ENCODE peak calls at places on chromosomes 11 and 22, in seven cellular contexts. A is T-helper 2 cell; W is dermis microvascular lymphatic vessel endothelial cell; T is stimulated activated CD4-positive, alpha-beta T cell treated with anti-CD3 and anti-CD28 coated beads, Interleukin-2, amount 100 ng/mL, for 48 hours; J is activated T-cell treated with anti-CD3 and anti-CD28 coated beads, Interleukin-2, amount 50 U/mL, for 24 hours; H is RPMI8226; O is Daoy. Z is an unnamed sample.

GRCh38 chr11:94315664-94316063 is 11.3 kb downstream of the IZUMO1R start:
- DNase-seq in J (no peak), T (no peak), O (no peak), H (no peak), W (no peak), A (no peak), Z (no peak)

GRCh38 chr11:30992513-30992849 is 377.1 kb downstream of the DCDC1 start:
- DNase-seq in W (no peak), O (no peak), A (no peak), T (no peak), J (no peak), H (no peak), Z (no peak)

GRCh38 chr11:112882494-112883381 is 78.5 kb upstream of the NCAM1 start:
- DNase-seq in H (no peak), A (no peak), J (no peak), O (no peak), W (no peak), T (no peak), Z (no peak)

GRCh38 chr22:17931400-17931825 is 92.9 kb downstream of the MICAL3 start:
- DNase-seq in H (no peak), O (no peak), J (no peak), W (no peak), T (no peak), A (no peak), Z (no peak)

GRCh38 chr11:128448487-128448886 is 138.9 kb downstream of the ETS1 start:
- DNase-seq in W (peak), J (no peak), O (peak), H (no peak), T (no peak), A (no peak), Z (no peak)

GRCh38 chr11:61273151-61274078 is 21.7 kb downstream of the VWCE start:
- DNase-seq in W (no peak), A (no peak), O (no peak), H (peak), J (no peak), T (no peak), Z (no peak)

GRCh38 chr22:41488596-41489385 is 19.9 kb downstream of the ACO2 start:
- DNase-seq in A (no peak), O (no peak), T (no peak), H (no peak), W (no peak), J (no peak), Z (no peak)

GRCh38 chr22:24841261-24841660 is 35.2 kb downstream of the SGSM1 start:
- DNase-seq in H (no peak), A (no peak), O (no peak), J (no peak), W (no peak), T (no peak), Z (no peak)

GRCh38 chr11:27373856-27374602 is 11.0 kb upstream of the CCDC34 start:
- DNase-seq in J (no peak), T (no peak), H (no peak), A (no peak), O (no peak), W (no peak), Z (no peak)

GRCh38 chr11:129592191-129592590 is 216.5 kb downstream of the BARX2 start:
- DNase-seq in H (no peak), W (no peak), O (no peak), J (no peak), T (no peak), A (no peak), Z (no peak)

GRCh38 chr11:64571410-64572091 is 19.5 kb upstream of the SLC22A12 start:
- DNase-seq in H (peak), W (no peak), J (no peak), O (peak), A (no peak), T (no peak), Z (no peak)